ENCODE peak calls at places on chromosomes 4 and X, in seven cellular contexts. B, Q, J, R, L, D and S are unnamed samples.

GRCh38 chrX:1448793-1449580 is 3.7 kb downstream of the ASMTL start:
- DNase-seq in L (no peak), D (no peak), Q (no peak), R (no peak), J (no peak), B (no peak), S (no peak)

GRCh38 chrX:40694833-40695232 is 40.5 kb downstream of the MED14 start:
- DNase-seq in B (peak), J (no peak), L (no peak), Q (no peak), R (no peak), D (no peak), S (no peak)

GRCh38 chrX:71515039-71515398 is 17.9 kb upstream of the OGT start:
- DNase-seq in L (no peak), J (no peak), D (no peak), Q (no peak), R (no peak), B (no peak), S (no peak)

GRCh38 chr4:26127851-26128337 is 192.9 kb upstream of the RBPJ start:
- DNase-seq in D (no peak), L (no peak), Q (no peak), J (no peak), R (no peak), B (peak), S (no peak)

GRCh38 chr4:24274401-24275035 is 309.8 kb downstream of the DHX15 start:
- DNase-seq in Q (no peak), D (no peak), R (no peak), J (no peak), B (no peak), L (no peak), S (no peak)

GRCh38 chr4:20445933-20446723 is 194.4 kb downstream of the SLIT2 start:
- DNase-seq in L (no peak), R (no peak), B (no peak), Q (no peak), D (no peak), J (no peak), S (no peak)

GRCh38 chr4:122898370-122899150 is 23.8 kb downstream of the NUDT6 start:
- DNase-seq in D (no peak), R (no peak), L (no peak), Q (no peak), J (no peak), B (peak), S (no peak)

GRCh38 chr4:182768821-182769220 is 148.4 kb downstream of the DCTD start:
- DNase-seq in B (no peak), R (no peak), Q (no peak), J (no peak), L (no peak), D (no peak), S (no peak)

GRCh38 chr4:139596680-139597279 is 40.8 kb upstream of the SETD7 start:
- DNase-seq in J (no peak), Q (no peak), B (no peak), L (no peak), D (no peak), R (no peak), S (no peak)

GRCh38 chr4:106095408-106095807 is 200.1 kb downstream of the NPNT start:
- DNase-seq in Q (no peak), R (no peak), J (no peak), L (no peak), B (no peak), D (no peak), S (no peak)

GRCh38 chrX:101999644-102000539 is 68.1 kb upstream of the ZMAT1 start:
- DNase-seq in L (no peak), D (no peak), R (no peak), J (no peak), Q (no peak), B (no peak), S (no peak)

GRCh38 chrX:95539041-95539440 is 1145.6 kb upstream of the DIAPH2 start:
- DNase-seq in L (no peak), Q (no peak), J (no peak), D (no peak), B (no peak), R (no peak), S (no peak)

GRCh38 chrX:16695079-16695676 is 17.3 kb downstream of the CTPS2 start:
- DNase-seq in L (peak), B (peak), Q (peak), J (peak), D (peak), R (peak), S (no peak)

DNA sequence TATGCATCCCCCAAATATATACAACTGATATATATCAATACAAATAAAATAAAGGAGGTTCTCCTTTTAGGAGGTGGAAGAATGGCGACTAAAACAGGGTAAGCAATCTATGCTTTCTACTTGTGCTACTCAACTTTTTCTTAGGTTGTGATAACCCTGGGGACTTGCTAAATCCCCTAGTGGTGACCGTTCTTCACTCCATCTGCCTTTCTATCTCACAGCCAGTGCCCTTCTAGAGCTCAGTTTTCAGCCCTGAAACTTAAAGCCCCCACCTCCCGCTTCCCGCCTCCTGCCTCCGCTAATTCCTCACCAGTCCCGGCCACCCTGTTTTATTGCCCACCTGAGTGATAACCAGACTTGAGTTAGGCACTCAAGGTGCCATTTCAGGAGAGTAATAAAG is 15.5 kb upstream of the ESX1 start:
- DNase-seq in Q (peak), R (no peak), J (no peak), L (no peak), D (no peak), B (no peak), S (no peak)
- TF ChIP-seq CTCF in Q (no peak), R (no peak), J (no peak), L (no peak), D (no peak), B (no peak), S (no peak)

DNA sequence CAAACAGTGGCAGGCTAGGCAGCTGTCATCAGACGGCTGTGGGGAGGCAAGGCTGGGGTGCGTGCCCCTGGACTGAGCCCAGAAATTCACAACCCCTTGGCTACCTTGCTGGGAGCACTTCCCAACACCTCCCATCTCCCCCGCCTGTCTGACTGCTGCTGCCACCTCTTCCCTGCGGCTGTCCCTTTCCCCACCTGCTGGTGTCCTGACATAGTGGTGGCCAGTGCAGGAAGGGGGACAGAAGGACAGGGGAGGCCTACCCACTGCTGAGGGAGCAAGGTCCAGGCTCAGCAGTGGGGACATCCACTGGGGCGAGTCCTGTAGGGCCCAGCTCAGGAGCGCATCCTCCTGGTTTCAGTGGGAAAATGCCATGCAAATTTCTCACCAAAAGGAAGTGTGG is 3.4 kb downstream of the ABCD1 start:
- DNase-seq in Q (no peak), R (no peak), L (no peak), B (no peak), D (no peak), J (no peak), S (no peak)
- TF ChIP-seq CTCF in Q (no peak), R (peak), L (no peak), B (no peak), D (no peak), J (no peak), S (no peak)

DNA sequence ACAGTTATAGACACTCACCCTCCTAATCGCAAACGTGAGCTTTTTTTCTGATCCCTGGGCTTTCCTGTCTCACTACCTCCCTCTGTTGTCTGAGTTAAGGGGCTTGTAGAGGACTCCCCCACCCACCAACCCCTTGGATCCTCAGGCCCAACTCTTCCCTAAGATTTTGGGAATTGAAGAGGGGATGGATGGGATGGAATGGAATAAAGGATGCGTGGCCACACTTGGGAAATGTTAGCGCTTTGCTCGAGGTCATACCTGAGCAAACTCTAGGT is 1.5 kb downstream of the CNKSR2 start:
- DNase-seq in J (no peak), D (no peak), L (no peak), Q (no peak), R (no peak), B (no peak), S (no peak)
- TF ChIP-seq CTCF in J (no peak), D (no peak), L (no peak), Q (no peak), R (no peak), B (no peak), S (peak)

GRCh38 chrX:33330798-33331197 is 119.4 kb upstream of the DMD start:
- DNase-seq in L (no peak), B (no peak), J (no peak), R (no peak), D (no peak), Q (no peak), S (no peak)

GRCh38 chrX:33339219-33339618 is 127.9 kb upstream of the DMD start:
- DNase-seq in D (no peak), B (peak), R (no peak), Q (no peak), L (no peak), J (no peak), S (no peak)

DNA sequence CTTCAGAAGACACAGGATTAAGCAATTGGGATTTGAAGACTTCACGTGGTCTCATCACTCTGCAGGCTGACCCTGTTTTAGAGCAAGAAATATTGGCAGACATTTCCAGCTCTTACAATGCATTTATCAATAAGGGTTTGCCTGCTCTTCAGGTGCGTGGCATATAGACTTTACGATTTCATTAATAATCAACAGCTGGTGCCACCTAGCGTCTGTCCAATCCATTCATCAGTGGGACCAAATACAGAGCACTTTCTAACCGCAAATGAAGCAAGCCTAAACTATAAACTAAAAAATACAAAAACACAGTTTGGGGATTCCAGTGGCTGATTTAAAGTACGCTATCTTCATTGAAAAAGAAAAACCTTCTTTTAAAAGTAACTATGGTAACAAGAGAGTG is 125.4 kb upstream of the DMD start:
- DNase-seq in J (no peak), D (no peak), Q (peak), R (peak), B (peak), L (no peak), S (no peak)
- TF ChIP-seq CTCF in J (peak), D (peak), Q (peak), R (peak), B (peak), L (no peak), S (peak)

GRCh38 chr4:124915073-124915472 is 202.5 kb upstream of the ANKRD50 start:
- DNase-seq in R (no peak), D (no peak), Q (no peak), B (no peak), L (no peak), J (no peak), S (no peak)

GRCh38 chr4:124918559-124919122 is 206.1 kb upstream of the ANKRD50 start:
- DNase-seq in J (no peak), B (no peak), Q (no peak), L (no peak), D (no peak), R (no peak), S (no peak)

GRCh38 chr4:124907881-124908280 is 195.3 kb upstream of the ANKRD50 start:
- DNase-seq in L (no peak), B (no peak), D (no peak), Q (no peak), R (no peak), J (no peak), S (no peak)

GRCh38 chr4:124910327-124910726 is 197.8 kb upstream of the ANKRD50 start:
- DNase-seq in R (no peak), B (no peak), J (no peak), L (no peak), Q (no peak), D (no peak), S (no peak)

DNA sequence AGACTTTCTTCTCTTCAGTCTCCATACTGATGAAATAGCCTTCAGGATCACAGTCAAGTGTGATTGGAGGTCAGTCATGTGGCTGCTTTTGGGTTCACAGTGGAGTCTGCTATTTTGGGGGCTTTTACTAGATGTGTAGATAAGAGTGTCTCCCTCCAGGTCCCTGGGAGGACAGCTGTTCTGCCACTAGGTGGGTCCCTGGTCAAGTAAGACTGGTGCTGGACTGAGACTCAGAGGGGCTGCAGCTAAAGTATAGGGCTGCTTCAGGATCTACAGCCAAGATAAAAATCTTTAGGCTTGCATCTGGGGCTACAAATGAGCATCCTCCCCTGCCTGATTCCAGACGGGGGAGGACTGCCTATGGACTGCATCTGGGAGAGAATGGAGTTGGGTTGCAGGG is 200.7 kb upstream of the ANKRD50 start:
- DNase-seq in J (no peak), B (no peak), R (no peak), L (no peak), Q (no peak), D (no peak), S (no peak)
- TF ChIP-seq CTCF in J (no peak), B (no peak), R (no peak), L (no peak), Q (no peak), D (peak), S (no peak)

GRCh38 chr4:52659016-52659721 is at the start of gene USP46:
- DNase-seq in J (peak), L (peak), R (peak), Q (peak), B (peak), D (peak), S (peak)
- TF ChIP-seq CTCF in J (no peak), L (no peak), R (no peak), Q (no peak), B (no peak), D (no peak), S (no peak)